ENCODE peak calls at places on chromosome 1, in ten cellular contexts. N is substantia nigra; X is ascending aorta; I is lung; Y is GM23248; O is ovary; P is CD4-positive, alpha-beta T cell; R is aorta; M is sigmoid colon; S is brain microvascular endothelial cell. J is an unnamed sample.
A peak's percentile ranks its signal among the peaks of the same experiment; 100 is the strongest.

GRCh38 chr1:197913495-197914276 is 3.5 kb upstream of the LHX9 start:
- DNase-seq in S (no peak), Y (no peak), I (no peak), O (no peak), X (no peak), P (no peak), M (no peak), N (no peak), R (no peak), J (no peak)

GRCh38 chr1:201539561-201540404 is 856 bp downstream of the NAV1 start:
- DNase-seq in M (peak; percentile 87), N (peak; percentile 76), X (no peak), Y (peak; percentile 88), P (no peak), O (peak; percentile 42), R (peak; percentile 91), I (no peak), S (peak; percentile 59), J (no peak)

GRCh38 chr1:38741341-38741740 is 118.2 kb downstream of the RRAGC start:
- DNase-seq in R (no peak), S (peak; percentile 12), N (no peak), Y (peak; percentile 25), O (no peak), P (no peak), X (no peak), M (no peak), I (no peak), J (no peak)

GRCh38 chr1:164363980-164364379 is 195.0 kb upstream of the PBX1 start:
- DNase-seq in S (no peak), O (no peak), R (no peak), M (no peak), N (no peak), X (no peak), I (no peak), P (no peak), Y (no peak), J (no peak)

GRCh38 chr1:112735752-112736151 is 20.6 kb upstream of the PPM1J start:
- DNase-seq in M (no peak), S (peak; percentile 77), I (no peak), Y (peak; percentile 94), R (no peak), N (no peak), P (no peak), O (no peak), X (no peak), J (no peak)

GRCh38 chr1:183911285-183911684 is 106.4 kb downstream of the RGL1 start:
- DNase-seq in S (no peak), Y (no peak), O (no peak), R (no peak), M (no peak), I (no peak), N (no peak), P (no peak), X (no peak), J (peak; percentile 29)

GRCh38 chr1:157966034-157966671 is 27.3 kb upstream of the KIRREL1 start:
- DNase-seq in N (no peak), X (no peak), S (peak; percentile 41), M (peak; percentile 74), O (no peak), P (no peak), I (no peak), R (no peak), Y (peak; percentile 49), J (peak; percentile 55)

GRCh38 chr1:246497331-246497915 is 9.7 kb downstream of the SMYD3 start:
- DNase-seq in Y (peak; percentile 79), M (no peak), P (no peak), S (peak; percentile 39), R (no peak), X (no peak), I (no peak), N (no peak), O (no peak), J (no peak)

DNA sequence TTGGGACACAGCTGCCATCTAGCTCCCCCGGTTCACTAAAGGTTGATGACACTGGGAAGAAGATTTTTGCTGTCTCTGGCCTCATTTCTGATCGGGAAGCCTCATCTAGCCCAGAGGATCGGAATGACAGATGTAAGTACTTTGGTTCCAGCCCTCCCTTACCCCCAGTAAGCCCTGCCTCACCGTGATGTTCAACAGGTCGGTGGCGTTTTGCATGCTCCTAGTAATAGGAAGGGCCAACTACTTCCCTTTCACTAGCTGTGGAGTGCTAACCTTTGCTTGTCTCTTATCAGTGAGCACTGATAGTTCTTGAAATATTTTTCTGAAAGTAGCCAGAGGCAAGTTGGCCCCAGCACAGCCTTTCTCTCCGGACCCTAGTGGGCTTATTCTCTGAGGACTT is 7.5 kb downstream of the RNF220 start:
- DNase-seq in S (no peak), N (no peak), O (no peak), X (no peak), R (no peak), P (no peak), I (no peak), Y (no peak), M (no peak), J (no peak)
- H3K27ac ChIP-seq in S (no peak overlapping the region), N (peak overlapping the region; percentile 39), O (no peak overlapping the region), X (no peak overlapping the region), R (no peak overlapping the region), P (no peak overlapping the region), I (no peak overlapping the region), Y (no peak overlapping the region), M (no peak overlapping the region), J (no peak overlapping the region)

GRCh38 chr1:209356909-209357498 is 226.5 kb upstream of the CAMK1G start:
- DNase-seq in O (no peak), P (no peak), N (no peak), X (no peak), R (no peak), I (no peak), M (no peak), S (no peak), Y (no peak), J (no peak)

GRCh38 chr1:209353097-209353496 is 230.4 kb upstream of the CAMK1G start:
- DNase-seq in S (no peak), M (no peak), P (no peak), R (no peak), N (no peak), Y (no peak), I (no peak), X (no peak), O (no peak), J (no peak)

GRCh38 chr1:209354840-209355165 is 228.7 kb upstream of the CAMK1G start:
- DNase-seq in I (no peak), X (no peak), N (no peak), P (no peak), R (no peak), M (no peak), Y (no peak), S (no peak), O (no peak), J (no peak)

GRCh38 chr1:209354111-209354839 is 229.2 kb upstream of the CAMK1G start:
- DNase-seq in P (peak; percentile 14), Y (peak; percentile 93), M (peak; percentile 84), O (peak; percentile 33), S (peak; percentile 88), R (peak; percentile 73), N (peak; percentile 78), X (peak; percentile 11), I (peak; percentile 73), J (peak; percentile 74)

DNA sequence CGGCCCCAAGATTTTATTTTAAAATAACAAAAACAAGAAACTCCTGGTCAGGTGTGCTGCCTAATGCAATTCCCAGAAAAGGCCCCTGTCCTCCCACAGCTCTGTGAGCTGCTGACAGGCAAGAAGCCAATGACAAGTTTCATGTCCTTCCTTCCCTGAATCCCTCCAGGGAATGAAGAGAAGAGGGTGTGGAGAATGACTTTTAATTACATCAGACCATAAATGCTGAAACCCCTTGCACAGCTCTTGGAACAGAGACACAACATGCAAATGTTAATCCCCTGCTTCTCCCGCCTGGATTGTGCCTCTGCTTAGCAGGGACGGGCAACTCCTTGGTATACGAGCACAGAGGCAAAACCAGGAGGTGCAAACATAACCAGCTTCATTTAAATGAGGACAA is 228.1 kb upstream of the CAMK1G start:
- DNase-seq in I (no peak), Y (no peak), O (no peak), M (no peak), P (no peak), N (no peak), R (no peak), S (no peak), X (no peak), J (no peak)
- H3K27ac ChIP-seq in I (no peak overlapping the region), Y (no peak overlapping the region), O (no peak overlapping the region), M (no peak overlapping the region), P (no peak overlapping the region), N (no peak overlapping the region), R (no peak overlapping the region), S (no peak overlapping the region), X (no peak overlapping the region), J (no peak overlapping the region)

GRCh38 chr1:2985694-2986548 is 35.3 kb upstream of the ACTRT2 start:
- DNase-seq in M (no peak), P (no peak), O (no peak), S (no peak), X (no peak), I (no peak), R (no peak), N (no peak), Y (no peak), J (no peak)

GRCh38 chr1:2984399-2985061 is 36.7 kb upstream of the ACTRT2 start:
- DNase-seq in I (no peak), N (no peak), R (no peak), X (no peak), P (no peak), Y (no peak), O (no peak), S (no peak), M (peak; percentile 39), J (peak; percentile 27)

GRCh38 chr1:2986549-2987305 is 34.5 kb upstream of the ACTRT2 start:
- DNase-seq in M (peak; percentile 36), R (no peak), N (no peak), X (no peak), P (no peak), Y (no peak), I (no peak), O (no peak), S (no peak), J (no peak)

GRCh38 chr1:2983706-2984398 is 37.4 kb upstream of the ACTRT2 start:
- DNase-seq in Y (no peak), S (no peak), M (peak; percentile 52), X (no peak), R (no peak), P (no peak), I (no peak), N (no peak), O (no peak), J (no peak)

DNA sequence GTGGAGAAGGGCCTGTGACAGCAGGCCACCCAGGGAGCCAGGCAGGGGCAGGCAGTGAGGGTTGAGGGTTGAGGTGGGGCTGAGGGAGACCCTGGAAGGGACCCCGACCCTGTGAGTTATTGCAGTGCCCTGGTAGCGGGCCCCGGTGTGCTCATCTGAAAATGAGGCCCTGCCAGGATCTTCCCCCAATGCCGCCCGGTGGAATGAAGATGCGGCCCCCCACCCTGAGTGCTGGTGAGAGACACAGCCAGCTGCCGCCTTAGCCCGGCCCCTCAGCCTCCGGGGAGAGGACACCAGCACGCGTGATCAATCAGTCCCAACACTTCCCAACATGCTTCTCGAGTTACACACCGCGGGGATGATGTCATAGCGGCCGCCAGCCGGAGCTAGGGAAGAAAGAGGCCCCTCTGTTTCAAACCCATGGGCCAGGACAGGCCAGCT is 36.1 kb upstream of the ACTRT2 start:
- DNase-seq in Y (no peak), N (peak; percentile 46), R (peak; percentile 71), I (no peak), X (peak; percentile 3), P (no peak), O (no peak), S (no peak), M (peak; percentile 65), J (no peak)
- H3K27ac ChIP-seq in Y (no peak overlapping the region), N (peak overlapping the region; percentile 97), R (no peak overlapping the region), I (no peak overlapping the region), X (no peak overlapping the region), P (no peak overlapping the region), O (no peak overlapping the region), S (no peak overlapping the region), M (no peak overlapping the region), J (no peak overlapping the region)

GRCh38 chr1:67262735-67263134 is 44.9 kb upstream of the IL12RB2 start:
- DNase-seq in R (no peak), X (no peak), I (no peak), S (no peak), O (no peak), Y (no peak), M (no peak), P (no peak), N (no peak), J (no peak)

GRCh38 chr1:67264152-67264551 is 43.5 kb upstream of the IL12RB2 start:
- DNase-seq in I (no peak), O (no peak), X (no peak), R (no peak), P (no peak), S (no peak), M (no peak), Y (no peak), N (no peak), J (no peak)

GRCh38 chr1:67270569-67270968 is 37.1 kb upstream of the IL12RB2 start:
- DNase-seq in Y (no peak), O (no peak), R (no peak), S (no peak), M (no peak), I (no peak), N (no peak), X (no peak), P (no peak), J (no peak)

GRCh38 chr1:67261646-67262045 is 46.0 kb upstream of the IL12RB2 start:
- DNase-seq in X (no peak), O (no peak), M (no peak), Y (no peak), S (no peak), P (no peak), R (no peak), N (no peak), I (no peak), J (no peak)

DNA sequence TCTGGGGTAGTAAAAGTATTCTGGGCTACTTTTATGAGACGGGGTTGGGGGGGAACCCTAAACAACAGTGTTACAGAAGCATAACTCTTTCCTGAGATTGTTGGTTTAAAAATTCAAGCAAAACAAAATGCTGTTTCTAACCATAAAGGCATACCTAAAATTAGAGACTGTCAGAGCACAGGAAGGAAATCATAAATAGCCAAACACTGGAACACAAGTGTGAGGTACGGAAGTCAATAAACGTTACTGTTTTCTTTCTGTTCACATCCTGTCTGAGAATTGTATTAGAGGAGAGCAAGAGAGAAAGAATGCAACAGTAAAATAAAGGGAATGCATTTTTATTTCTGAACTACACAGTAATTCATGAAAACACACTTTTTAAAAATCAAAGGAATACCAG is 42.8 kb upstream of the IL12RB2 start:
- DNase-seq in R (no peak), M (no peak), P (no peak), O (no peak), X (no peak), I (no peak), N (no peak), Y (no peak), S (no peak), J (no peak)
- H3K27ac ChIP-seq in R (no peak overlapping the region), M (no peak overlapping the region), P (no peak overlapping the region), O (no peak overlapping the region), X (no peak overlapping the region), I (no peak overlapping the region), N (no peak overlapping the region), Y (no peak overlapping the region), S (no peak overlapping the region), J (no peak overlapping the region)

J was measured in pancreas.